ENCODE peak calls at places on chromosomes 3 and 15, in five cellular contexts. U is MV-4-11; Q is activated CD4-positive, alpha-beta T cell treated with anti-CD3 and anti-CD28 coated beads, Interleukin-2, amount 50 U/mL, for 48 hours; D is NCI-H345; V is activated naive CD4-positive, alpha-beta T cell treated with anti-CD3 and anti-CD28 coated beads, Interleukin-2, amount 50 U/mL, for 72 hours. E is an unnamed sample.

GRCh38 chr3:30672959-30673358 is 66.6 kb downstream of the TGFBR2 start:
- DNase-seq in Q (no peak), D (no peak), U (no peak), V (no peak), E (no peak)

GRCh38 chr3:129016366-129016724 is 15.2 kb downstream of the EFCC1 start:
- DNase-seq in U (peak; percentile 60), V (peak; percentile 51), Q (peak; percentile 68), D (peak; percentile 73), E (peak; percentile 64)

GRCh38 chr3:14124223-14124614 is 451 bp downstream of the CHCHD4 start:
- DNase-seq in D (peak; percentile 28), V (peak; percentile 39), Q (peak; percentile 73), U (peak; percentile 84), E (no peak)

GRCh38 chr3:126546013-126546412 is 12.7 kb downstream of the C3orf22 start:
- DNase-seq in Q (no peak), U (no peak), V (no peak), D (no peak), E (no peak)

GRCh38 chr3:43481325-43481860 is 140.4 kb downstream of the ANO10 start:
- DNase-seq in U (no peak), D (no peak), Q (no peak), V (no peak), E (no peak)

GRCh38 chr3:46913644-46914043 is 36.1 kb downstream of the PTH1R start:
- DNase-seq in V (no peak), D (peak; percentile 89), Q (no peak), U (no peak), E (peak; percentile 79)

GRCh38 chr3:140378571-140379340 is 299.1 kb upstream of the TRIM42 start:
- DNase-seq in Q (no peak), V (no peak), D (no peak), U (no peak), E (no peak)

GRCh38 chr15:67433495-67434099 is 87.3 kb upstream of the C15orf61 start:
- DNase-seq in U (peak; percentile 44), V (peak; percentile 30), D (peak; percentile 5), Q (peak; percentile 52), E (no peak)

GRCh38 chr15:41655716-41656115 is 4.5 kb upstream of the MGA start:
- DNase-seq in V (no peak), U (no peak), D (no peak), Q (no peak), E (no peak)